ENCODE peak calls at places on chromosomes 1 and 21, in nine cellular contexts. N is NCI-H774; D is stimulated activated CD4-positive, alpha-beta T cell treated with anti-CD3 and anti-CD28 coated beads, Interleukin-2, amount 100 ng/mL, for 48 hours; Z is activated naive CD4-positive, alpha-beta T cell treated with anti-CD3 and anti-CD28 coated beads, Interleukin-2, amount 10 ng/mL, durations not matched to agents 7 days and 5 days; V is activated CD8-positive, alpha-beta memory T cell treated with anti-CD3 and anti-CD28 coated beads, Interleukin-2, amount 50 U/mL, for 48 hours; R is AG08395; L is GF-D8; P is MCF 10A; H is cardiac muscle cell. E is an unnamed sample.

GRCh38 chr1:107297681-107298080 is 156.8 kb downstream of the NTNG1 start:
- DNase-seq in N (no peak), D (no peak), Z (no peak), V (no peak), R (no peak), L (no peak), P (no peak), H (no peak), E (no peak)

GRCh38 chr1:167077128-167077867 is 12.9 kb downstream of the GPA33 start:
- DNase-seq in N (no peak), D (no peak), Z (no peak), V (no peak), R (no peak), L (no peak), P (no peak), H (no peak), E (no peak)

GRCh38 chr1:178388398-178389161 is 108.2 kb downstream of the CLEC20A start:
- DNase-seq in N (no peak), D (no peak), Z (no peak), V (no peak), R (peak), L (no peak), P (no peak), H (peak), E (no peak)

GRCh38 chr1:59903136-59903754 is 23.3 kb downstream of the CYP2J2 start:
- DNase-seq in N (no peak), D (no peak), Z (peak), V (no peak), R (peak), L (no peak), P (peak), H (peak), E (no peak)

GRCh38 chr1:1194723-1195122 is 11.7 kb downstream of the TNFRSF18 start:
- DNase-seq in N (no peak), D (no peak), Z (no peak), V (no peak), R (no peak), L (no peak), P (no peak), H (no peak), E (no peak)

GRCh38 chr1:25034736-25035522 is 104.9 kb upstream of the RUNX3 start:
- DNase-seq in N (no peak), D (no peak), Z (no peak), V (peak), R (no peak), L (no peak), P (no peak), H (no peak), E (no peak)

GRCh38 chr1:3677411-3677944 is 25.2 kb downstream of the TP73 start:
- DNase-seq in N (no peak), D (no peak), Z (no peak), V (no peak), R (no peak), L (peak), P (no peak), H (no peak), E (no peak)

GRCh38 chr1:201377611-201378092 is at the start of gene TNNT2:
- DNase-seq in N (no peak), D (no peak), Z (no peak), V (no peak), R (no peak), L (no peak), P (no peak), H (peak), E (no peak)

GRCh38 chr1:247562169-247562568 is 13.2 kb downstream of the GCSAML start:
- DNase-seq in N (no peak), D (no peak), Z (no peak), V (no peak), R (no peak), L (no peak), P (no peak), H (no peak), E (no peak)

GRCh38 chr1:219533280-219533679 is 79.6 kb downstream of the ZC3H11B start:
- DNase-seq in N (no peak), D (no peak), Z (no peak), V (no peak), R (no peak), L (no peak), P (no peak), H (no peak), E (no peak)

GRCh38 chr1:166527752-166528151 is 311.5 kb upstream of the POGK start:
- DNase-seq in N (no peak), D (no peak), Z (no peak), V (no peak), R (no peak), L (no peak), P (no peak), H (no peak), E (no peak)

GRCh38 chr1:201553496-201554166 is 14.7 kb downstream of the NAV1 start:
- DNase-seq in N (no peak), D (no peak), Z (no peak), V (no peak), R (no peak), L (no peak), P (no peak), H (no peak), E (no peak)

GRCh38 chr1:87077959-87078673 is 163.7 kb downstream of the HS2ST1 start:
- DNase-seq in N (no peak), D (no peak), Z (no peak), V (no peak), R (no peak), L (no peak), P (no peak), H (no peak), E (no peak)

GRCh38 chr1:211324992-211325775 is 1.4 kb upstream of the TRAF5 start:
- DNase-seq in N (no peak), D (no peak), Z (peak), V (no peak), R (no peak), L (no peak), P (no peak), H (no peak), E (no peak)

GRCh38 chr21:35059742-35060141 is 10.6 kb upstream of the RUNX1 start:
- DNase-seq in N (no peak), D (no peak), Z (no peak), V (no peak), R (peak), L (no peak), P (no peak), H (no peak), E (no peak)

GRCh38 chr1:145784409-145784808 is 39.5 kb downstream of the RNF115 start:
- DNase-seq in N (no peak), D (no peak), Z (no peak), V (no peak), R (no peak), L (no peak), P (no peak), H (peak), E (no peak)

GRCh38 chr1:79460773-79461436 is 454.4 kb upstream of the ADGRL4 start:
- DNase-seq in N (no peak), D (no peak), Z (no peak), V (no peak), R (no peak), L (no peak), P (no peak), H (no peak), E (no peak)

GRCh38 chr1:235145639-235146038 is 15.4 kb downstream of the RBM34 start:
- DNase-seq in N (no peak), D (no peak), Z (no peak), V (no peak), R (no peak), L (no peak), P (no peak), H (no peak), E (no peak)

GRCh38 chr21:38680401-38680800 is 125.3 kb upstream of the ETS2 start:
- DNase-seq in N (no peak), D (no peak), Z (no peak), V (no peak), R (no peak), L (no peak), P (no peak), H (no peak), E (no peak)

GRCh38 chr1:166069390-166069789 is 97.4 kb downstream of the FAM78B start:
- DNase-seq in N (no peak), D (no peak), Z (peak), V (no peak), R (no peak), L (no peak), P (peak), H (peak), E (no peak)

GRCh38 chr21:37032877-37033471 is 26.5 kb downstream of the RIPPLY3 start:
- DNase-seq in N (no peak), D (no peak), Z (no peak), V (no peak), R (peak), L (no peak), P (peak), H (no peak), E (no peak)

GRCh38 chr1:1630191-1630964 is 1.6 kb upstream of the MMP23B start:
- DNase-seq in N (no peak), D (peak), Z (peak), V (peak), R (peak), L (no peak), P (no peak), H (peak), E (peak)

GRCh38 chr1:27049607-27050006 is 37.0 kb upstream of the TENT5B start:
- DNase-seq in N (no peak), D (no peak), Z (peak), V (no peak), R (no peak), L (no peak), P (no peak), H (no peak), E (no peak)

GRCh38 chr1:201088901-201089525 is 23.2 kb downstream of the CACNA1S start:
- DNase-seq in N (no peak), D (no peak), Z (no peak), V (no peak), R (no peak), L (no peak), P (peak), H (no peak), E (no peak)

GRCh38 chr1:41138549-41138948 is 103.6 kb downstream of the SCMH1 start:
- DNase-seq in N (no peak), D (no peak), Z (no peak), V (no peak), R (no peak), L (no peak), P (no peak), H (no peak), E (no peak)

GRCh38 chr1:101653482-101653946 is 343.2 kb downstream of the OLFM3 start:
- DNase-seq in N (no peak), D (no peak), Z (no peak), V (no peak), R (no peak), L (no peak), P (peak), H (peak), E (peak)

GRCh38 chr1:11749203-11749689 is 12.7 kb upstream of the C1orf167 start:
- DNase-seq in N (no peak), D (peak), Z (peak), V (peak), R (peak), L (peak), P (peak), H (peak), E (no peak)

GRCh38 chr1:197928849-197929336 is 11.7 kb downstream of the LHX9 start:
- DNase-seq in N (no peak), D (peak), Z (peak), V (no peak), R (no peak), L (no peak), P (no peak), H (no peak), E (no peak)

GRCh38 chr1:184753608-184754478 is 815 bp downstream of the EDEM3 start:
- DNase-seq in N (no peak), D (peak), Z (peak), V (peak), R (no peak), L (peak), P (peak), H (peak), E (no peak)

GRCh38 chr21:15839601-15840000 is 109.8 kb downstream of the USP25 start:
- DNase-seq in N (no peak), D (no peak), Z (no peak), V (no peak), R (no peak), L (no peak), P (no peak), H (no peak), E (no peak)

GRCh38 chr1:202577381-202577780 is 132.9 kb downstream of the SYT2 start:
- DNase-seq in N (no peak), D (no peak), Z (no peak), V (no peak), R (no peak), L (no peak), P (peak), H (no peak), E (no peak)

GRCh38 chr1:115098979-115099692 is 9.8 kb upstream of the TSPAN2 start:
- DNase-seq in N (peak), D (peak), Z (peak), V (peak), R (peak), L (peak), P (no peak), H (no peak), E (no peak)

GRCh38 chr1:97980530-97980929 is 59.7 kb upstream of the DPYD start:
- DNase-seq in N (no peak), D (no peak), Z (no peak), V (no peak), R (no peak), L (no peak), P (no peak), H (no peak), E (no peak)

GRCh38 chr1:218705911-218706893 is 361.1 kb downstream of the TGFB2 start:
- DNase-seq in N (no peak), D (no peak), Z (no peak), V (no peak), R (peak), L (no peak), P (peak), H (no peak), E (no peak)

GRCh38 chr1:22975694-22976093 is 3.0 kb upstream of the LACTBL1 start:
- DNase-seq in N (no peak), D (no peak), Z (no peak), V (no peak), R (peak), L (no peak), P (no peak), H (no peak), E (no peak)

GRCh38 chr1:16048573-16049189 is 5.1 kb downstream of the CLCNKB start:
- DNase-seq in N (no peak), D (peak), Z (peak), V (peak), R (peak), L (no peak), P (no peak), H (peak), E (peak)

GRCh38 chr1:101028466-101028865 is 2.9 kb upstream of the DPH5 start:
- DNase-seq in N (no peak), D (no peak), Z (no peak), V (no peak), R (no peak), L (no peak), P (no peak), H (no peak), E (no peak)

GRCh38 chr1:168468042-168468809 is 75.6 kb downstream of the XCL2 start:
- DNase-seq in N (no peak), D (no peak), Z (no peak), V (no peak), R (peak), L (no peak), P (no peak), H (no peak), E (no peak)

GRCh38 chr1:74199504-74199903 is 1.5 kb downstream of the FPGT start:
- DNase-seq in N (no peak), D (no peak), Z (no peak), V (no peak), R (no peak), L (peak), P (no peak), H (no peak), E (no peak)